ENCODE peak calls at places on chromosomes 2 and 18, in six cellular contexts. One of them, this sample, is unnamed.
A peak's percentile ranks its signal among the peaks of the same experiment; 100 is the strongest.

GRCh38 chr2:22499082-22499844 is 885.7 kb upstream of the KLHL29 start:
- DNase-seq in stimulated activated CD4-positive, alpha-beta T cell treated with anti-CD3 and anti-CD28 coated beads, TNF-alpha, amount 100 ng/mL, for 1 hour: no peak
- DNase-seq in Calu3: no peak
- DNase-seq in NT2/D1: no peak
- DNase-seq in epithelial cell of esophagus: no peak
- DNase-seq in T-helper 9 cell: no peak
- DNase-seq in this sample: no peak

GRCh38 chr2:216849987-216850386 is 9.9 kb downstream of the TNP1 start:
- DNase-seq in stimulated activated CD4-positive, alpha-beta T cell treated with anti-CD3 and anti-CD28 coated beads, TNF-alpha, amount 100 ng/mL, for 1 hour: no peak
- DNase-seq in Calu3: peak; percentile 83
- DNase-seq in NT2/D1: no peak
- DNase-seq in epithelial cell of esophagus: peak; percentile 69
- DNase-seq in T-helper 9 cell: no peak
- DNase-seq in this sample: no peak

GRCh38 chr18:60053747-60054304 is 154.0 kb downstream of the PMAIP1 start:
- DNase-seq in stimulated activated CD4-positive, alpha-beta T cell treated with anti-CD3 and anti-CD28 coated beads, TNF-alpha, amount 100 ng/mL, for 1 hour: no peak
- DNase-seq in Calu3: peak; percentile 74
- DNase-seq in NT2/D1: no peak
- DNase-seq in epithelial cell of esophagus: peak; percentile 100
- DNase-seq in T-helper 9 cell: no peak
- DNase-seq in this sample: no peak

GRCh38 chr2:216006164-216006663 is 7.1 kb downstream of the MREG start:
- DNase-seq in stimulated activated CD4-positive, alpha-beta T cell treated with anti-CD3 and anti-CD28 coated beads, TNF-alpha, amount 100 ng/mL, for 1 hour: no peak
- DNase-seq in Calu3: peak; percentile 66
- DNase-seq in NT2/D1: no peak
- DNase-seq in epithelial cell of esophagus: peak; percentile 95
- DNase-seq in T-helper 9 cell: no peak
- DNase-seq in this sample: no peak

GRCh38 chr2:96305979-96306308 is 598 bp upstream of the SNRNP200 start:
- DNase-seq in stimulated activated CD4-positive, alpha-beta T cell treated with anti-CD3 and anti-CD28 coated beads, TNF-alpha, amount 100 ng/mL, for 1 hour: no peak
- DNase-seq in Calu3: no peak
- DNase-seq in NT2/D1: no peak
- DNase-seq in epithelial cell of esophagus: no peak
- DNase-seq in T-helper 9 cell: no peak
- DNase-seq in this sample: no peak

GRCh38 chr2:233792720-233793119 is 14.6 kb downstream of the MROH2A start:
- DNase-seq in stimulated activated CD4-positive, alpha-beta T cell treated with anti-CD3 and anti-CD28 coated beads, TNF-alpha, amount 100 ng/mL, for 1 hour: no peak
- DNase-seq in Calu3: no peak
- DNase-seq in NT2/D1: no peak
- DNase-seq in epithelial cell of esophagus: no peak
- DNase-seq in T-helper 9 cell: no peak
- DNase-seq in this sample: no peak

GRCh38 chr18:50312296-50313030 is 25.0 kb upstream of the CXXC1 start:
- DNase-seq in stimulated activated CD4-positive, alpha-beta T cell treated with anti-CD3 and anti-CD28 coated beads, TNF-alpha, amount 100 ng/mL, for 1 hour: no peak
- DNase-seq in Calu3: no peak
- DNase-seq in NT2/D1: no peak
- DNase-seq in epithelial cell of esophagus: no peak
- DNase-seq in T-helper 9 cell: no peak
- DNase-seq in this sample: no peak

GRCh38 chr2:36403675-36404230 is 48.2 kb downstream of the CRIM1 start:
- DNase-seq in stimulated activated CD4-positive, alpha-beta T cell treated with anti-CD3 and anti-CD28 coated beads, TNF-alpha, amount 100 ng/mL, for 1 hour: no peak
- DNase-seq in Calu3: peak; percentile 20
- DNase-seq in NT2/D1: no peak
- DNase-seq in epithelial cell of esophagus: peak; percentile 79
- DNase-seq in T-helper 9 cell: no peak
- DNase-seq in this sample: no peak

GRCh38 chr2:81196933-81197628 is 892.5 kb upstream of the LRRTM1 start:
- DNase-seq in stimulated activated CD4-positive, alpha-beta T cell treated with anti-CD3 and anti-CD28 coated beads, TNF-alpha, amount 100 ng/mL, for 1 hour: no peak
- DNase-seq in Calu3: no peak
- DNase-seq in NT2/D1: no peak
- DNase-seq in epithelial cell of esophagus: no peak
- DNase-seq in T-helper 9 cell: no peak
- DNase-seq in this sample: no peak

GRCh38 chr2:99140860-99141109 is 722 bp upstream of the C2orf15 start:
- DNase-seq in stimulated activated CD4-positive, alpha-beta T cell treated with anti-CD3 and anti-CD28 coated beads, TNF-alpha, amount 100 ng/mL, for 1 hour: no peak
- DNase-seq in Calu3: no peak
- DNase-seq in NT2/D1: peak; percentile 25
- DNase-seq in epithelial cell of esophagus: no peak
- DNase-seq in T-helper 9 cell: no peak
- DNase-seq in this sample: no peak

GRCh38 chr2:239156516-239157265 is 244.1 kb downstream of the HDAC4 start:
- DNase-seq in stimulated activated CD4-positive, alpha-beta T cell treated with anti-CD3 and anti-CD28 coated beads, TNF-alpha, amount 100 ng/mL, for 1 hour: no peak
- DNase-seq in Calu3: no peak
- DNase-seq in NT2/D1: no peak
- DNase-seq in epithelial cell of esophagus: no peak
- DNase-seq in T-helper 9 cell: no peak
- DNase-seq in this sample: no peak

This sample was measured in GM12892.